ENCODE peak calls at places on chromosomes 6 and 20, in nine cellular contexts. U, M, J, Z, L, H, B, W and V are unnamed samples.

GRCh38 chr20:2991532-2991931 is 51.9 kb upstream of the GNRH2 start:
- DNase-seq in U (no peak), M (no peak), J (no peak), Z (no peak), L (no peak), H (no peak), B (no peak), W (no peak), V (no peak)

GRCh38 chr6:71333700-71334099 is 45.1 kb downstream of the OGFRL1 start:
- DNase-seq in U (no peak), M (peak; percentile 71), J (no peak), Z (no peak), L (no peak), H (no peak), B (no peak), W (peak; percentile 73), V (peak; percentile 93)

GRCh38 chr6:15410126-15410391 is 164.2 kb downstream of the JARID2 start:
- DNase-seq in U (no peak), M (no peak), J (no peak), Z (no peak), L (no peak), H (no peak), B (no peak), W (no peak), V (no peak)

GRCh38 chr6:152094992-152095592 is 287.6 kb downstream of the ESR1 start:
- DNase-seq in U (no peak), M (peak; percentile 99), J (peak; percentile 91), Z (no peak), L (peak; percentile 45), H (no peak), B (no peak), W (peak; percentile 99), V (peak; percentile 99)

GRCh38 chr20:41028359-41029149 is at the start of gene TOP1:
- DNase-seq in U (peak; percentile 100), M (peak; percentile 99), J (peak; percentile 100), Z (peak; percentile 100), L (peak; percentile 100), H (peak; percentile 100), B (peak; percentile 96), W (peak; percentile 100), V (peak; percentile 100)

GRCh38 chr6:96626749-96627353 is 63.9 kb downstream of the FHL5 start:
- DNase-seq in U (no peak), M (peak; percentile 4), J (no peak), Z (no peak), L (no peak), H (no peak), B (no peak), W (peak; percentile 24), V (peak; percentile 31)

GRCh38 chr6:19312291-19312978 is 524.7 kb upstream of the ID4 start:
- DNase-seq in U (no peak), M (no peak), J (no peak), Z (no peak), L (peak; percentile 86), H (no peak), B (peak; percentile 87), W (no peak), V (no peak)

GRCh38 chr20:52630138-52630537 is 342.0 kb upstream of the TSHZ2 start:
- DNase-seq in U (no peak), M (no peak), J (no peak), Z (no peak), L (no peak), H (no peak), B (no peak), W (no peak), V (no peak)

GRCh38 chr6:102798631-102799030 is 1405.1 kb downstream of the GRIK2 start:
- DNase-seq in U (no peak), M (no peak), J (no peak), Z (no peak), L (peak; percentile 77), H (no peak), B (peak; percentile 17), W (no peak), V (no peak)

GRCh38 chr20:25315418-25316210 is 67.7 kb downstream of the PYGB start:
- DNase-seq in U (no peak), M (no peak), J (no peak), Z (no peak), L (no peak), H (no peak), B (no peak), W (peak; percentile 54), V (peak; percentile 82)

GRCh38 chr20:61565791-61566190 is 313.7 kb downstream of the CDH4 start:
- DNase-seq in U (no peak), M (no peak), J (no peak), Z (no peak), L (no peak), H (no peak), B (no peak), W (no peak), V (no peak)

GRCh38 chr6:45420083-45420908 is 42.6 kb upstream of the SUPT3H start:
- DNase-seq in U (peak; percentile 53), M (no peak), J (no peak), Z (peak; percentile 41), L (no peak), H (no peak), B (no peak), W (peak; percentile 17), V (peak; percentile 57)

GRCh38 chr6:143673638-143674037 is 4.1 kb upstream of the PHACTR2 start:
- DNase-seq in U (no peak), M (peak; percentile 54), J (peak; percentile 40), Z (no peak), L (no peak), H (no peak), B (no peak), W (peak; percentile 82), V (peak; percentile 94)

GRCh38 chr20:31633339-31633914 is 4.3 kb upstream of the COX4I2 start:
- DNase-seq in U (no peak), M (no peak), J (no peak), Z (no peak), L (no peak), H (no peak), B (no peak), W (no peak), V (no peak)

GRCh38 chr6:50791900-50792508 is 26.7 kb upstream of the TFAP2B start:
- DNase-seq in U (no peak), M (peak; percentile 4), J (no peak), Z (no peak), L (no peak), H (no peak), B (no peak), W (peak; percentile 59), V (peak; percentile 50)

GRCh38 chr6:133630651-133631050 is 258.3 kb upstream of the TCF21 start:
- DNase-seq in U (no peak), M (no peak), J (no peak), Z (no peak), L (no peak), H (no peak), B (no peak), W (no peak), V (peak; percentile 62)

GRCh38 chr6:84867521-84867920 is 103.1 kb upstream of the TBX18 start:
- DNase-seq in U (no peak), M (peak; percentile 63), J (no peak), Z (no peak), L (no peak), H (no peak), B (no peak), W (no peak), V (peak; percentile 28)

GRCh38 chr6:87656857-87657256 is 45.2 kb downstream of the AKIRIN2 start:
- DNase-seq in U (no peak), M (no peak), J (no peak), Z (no peak), L (no peak), H (no peak), B (no peak), W (peak; percentile 61), V (no peak)

GRCh38 chr6:2714359-2714895 is 36.3 kb downstream of the MYLK4 start:
- DNase-seq in U (no peak), M (peak; percentile 73), J (no peak), Z (no peak), L (no peak), H (no peak), B (no peak), W (peak; percentile 89), V (peak; percentile 77)

GRCh38 chr6:118787746-118788419 is 106.1 kb upstream of the ASF1A start:
- DNase-seq in U (no peak), M (no peak), J (no peak), Z (no peak), L (no peak), H (no peak), B (no peak), W (peak; percentile 76), V (no peak)

GRCh38 chr20:20843982-20844381 is 131.5 kb upstream of the RALGAPA2 start:
- DNase-seq in U (no peak), M (no peak), J (no peak), Z (no peak), L (peak; percentile 66), H (no peak), B (no peak), W (no peak), V (peak; percentile 32)

GRCh38 chr20:19121463-19121862 is 91.0 kb upstream of the SLC24A3 start:
- DNase-seq in U (no peak), M (no peak), J (no peak), Z (no peak), L (no peak), H (no peak), B (no peak), W (no peak), V (no peak)

GRCh38 chr6:35451354-35452185 is 568 bp upstream of the FANCE start:
- DNase-seq in U (no peak), M (no peak), J (peak; percentile 60), Z (no peak), L (no peak), H (no peak), B (no peak), W (no peak), V (no peak)

GRCh38 chr6:133646021-133646682 is 242.8 kb upstream of the TCF21 start:
- DNase-seq in U (no peak), M (peak; percentile 38), J (no peak), Z (no peak), L (no peak), H (no peak), B (no peak), W (peak; percentile 11), V (peak; percentile 91)

GRCh38 chr6:43020847-43021246 is 576 bp upstream of the RRP36 start:
- DNase-seq in U (no peak), M (no peak), J (no peak), Z (no peak), L (peak; percentile 78), H (no peak), B (no peak), W (no peak), V (no peak)

GRCh38 chr6:39072830-39073229 is 24.2 kb downstream of the GLP1R start:
- DNase-seq in U (no peak), M (no peak), J (no peak), Z (no peak), L (no peak), H (no peak), B (no peak), W (no peak), V (no peak)

GRCh38 chr6:25094726-25095125 is 159.0 kb upstream of the RIPOR2 start:
- DNase-seq in U (no peak), M (no peak), J (no peak), Z (no peak), L (no peak), H (no peak), B (no peak), W (peak; percentile 93), V (no peak)

GRCh38 chr20:10955166-10955565 is 281.4 kb upstream of the JAG1 start:
- DNase-seq in U (no peak), M (no peak), J (no peak), Z (no peak), L (no peak), H (no peak), B (no peak), W (no peak), V (no peak)

GRCh38 chr6:160881409-160881808 is 110.2 kb upstream of the MAP3K4 start:
- DNase-seq in U (no peak), M (no peak), J (no peak), Z (no peak), L (no peak), H (no peak), B (no peak), W (no peak), V (no peak)

GRCh38 chr6:157461000-157461915 is 80.3 kb downstream of the ZDHHC14 start:
- DNase-seq in U (no peak), M (no peak), J (no peak), Z (peak; percentile 36), L (peak; percentile 68), H (no peak), B (no peak), W (peak; percentile 89), V (peak; percentile 91)